ENCODE peak calls at places on chromosomes 4 and X, in ten cellular contexts. F, U, J, C, L, Z, I, B, S and X are unnamed samples.

GRCh38 chr4:27000820-27001219 is 140.2 kb downstream of the STIM2 start:
- DNase-seq in F (no peak), U (no peak), J (no peak), C (no peak), L (no peak), Z (no peak), I (no peak), B (no peak), S (peak), X (no peak)

GRCh38 chr4:55445921-55446577 is 50.3 kb downstream of the TMEM165 start:
- DNase-seq in F (no peak), U (no peak), J (no peak), C (no peak), L (no peak), Z (no peak), I (no peak), B (no peak), S (no peak), X (no peak)

GRCh38 chr4:114400531-114400930 is 198.1 kb upstream of the UGT8 start:
- DNase-seq in F (no peak), U (no peak), J (no peak), C (no peak), L (no peak), Z (no peak), I (no peak), B (no peak), S (no peak), X (no peak)

GRCh38 chr4:107115185-107115847 is 79.2 kb upstream of the DKK2 start:
- DNase-seq in F (no peak), U (no peak), J (no peak), C (no peak), L (no peak), Z (no peak), I (no peak), B (no peak), S (no peak), X (no peak)

GRCh38 chrX:71195959-71196727 is 26.9 kb upstream of the GJB1 start:
- DNase-seq in F (no peak), U (no peak), J (no peak), C (no peak), L (no peak), Z (no peak), I (no peak), B (no peak), S (no peak), X (no peak)

GRCh38 chr4:68865760-68866159 is 50.0 kb downstream of the UGT2B10 start:
- DNase-seq in F (no peak), U (no peak), J (no peak), C (no peak), L (no peak), Z (no peak), I (no peak), B (no peak), S (no peak), X (no peak)

GRCh38 chr4:138555584-138555983 is 313.4 kb upstream of the SLC7A11 start:
- DNase-seq in F (no peak), U (no peak), J (no peak), C (no peak), L (no peak), Z (no peak), I (no peak), B (no peak), S (peak), X (no peak)

GRCh38 chr4:168408620-168409019 is 71.7 kb downstream of the DDX60L start:
- DNase-seq in F (no peak), U (peak), J (peak), C (no peak), L (peak), Z (peak), I (no peak), B (no peak), S (no peak), X (no peak)

GRCh38 chr4:73620115-73620792 is at the start of gene RASSF6:
- DNase-seq in F (no peak), U (peak), J (no peak), C (peak), L (peak), Z (no peak), I (peak), B (peak), S (peak), X (no peak)

GRCh38 chr4:119010909-119011606 is 122.4 kb downstream of the SYNPO2 start:
- DNase-seq in F (no peak), U (no peak), J (no peak), C (no peak), L (no peak), Z (no peak), I (no peak), B (no peak), S (no peak), X (no peak)

GRCh38 chr4:26727849-26728248 is 132.8 kb upstream of the STIM2 start:
- DNase-seq in F (no peak), U (no peak), J (no peak), C (no peak), L (no peak), Z (no peak), I (no peak), B (no peak), S (no peak), X (no peak)

GRCh38 chrX:16188687-16189086 is 21.4 kb downstream of the MAGEB17 start:
- DNase-seq in F (no peak), U (no peak), J (peak), C (no peak), L (no peak), Z (no peak), I (no peak), B (no peak), S (no peak), X (no peak)

GRCh38 chr4:42339935-42340406 is 57.3 kb upstream of the SHISA3 start:
- DNase-seq in F (no peak), U (no peak), J (peak), C (no peak), L (no peak), Z (no peak), I (no peak), B (no peak), S (no peak), X (no peak)

GRCh38 chr4:2287594-2287915 is 25.6 kb upstream of the MXD4 start:
- DNase-seq in F (no peak), U (no peak), J (no peak), C (no peak), L (no peak), Z (no peak), I (peak), B (no peak), S (no peak), X (no peak)

GRCh38 chr4:39348371-39349265 is 17.5 kb downstream of the RFC1 start:
- DNase-seq in F (no peak), U (no peak), J (no peak), C (no peak), L (no peak), Z (no peak), I (no peak), B (no peak), S (peak), X (no peak)

GRCh38 chr4:8609824-8610350 is 17.3 kb downstream of the CPZ start:
- DNase-seq in F (no peak), U (no peak), J (no peak), C (no peak), L (no peak), Z (no peak), I (peak), B (no peak), S (no peak), X (no peak)

GRCh38 chr4:102139132-102139573 is 206.1 kb downstream of the SLC39A8 start:
- DNase-seq in F (no peak), U (peak), J (peak), C (no peak), L (no peak), Z (no peak), I (no peak), B (no peak), S (no peak), X (no peak)
- TF ChIP-seq POLR2AphosphoS5 in F (no peak), U (no peak), J (peak), C (no peak), L (no peak), Z (no peak), I (no peak), B (no peak), S (no peak), X (no peak)

GRCh38 chrX:42708222-42708621 is 69.7 kb downstream of the PPP1R2C start:
- DNase-seq in F (no peak), U (no peak), J (peak), C (no peak), L (no peak), Z (no peak), I (no peak), B (no peak), S (no peak), X (no peak)
- TF ChIP-seq POLR2AphosphoS5 in F (no peak), U (no peak), J (no peak), C (no peak), L (no peak), Z (no peak), I (no peak), B (no peak), S (no peak), X (no peak)

GRCh38 chr4:150217192-150217591 is 138.9 kb downstream of the DCLK2 start:
- DNase-seq in F (no peak), U (no peak), J (peak), C (no peak), L (no peak), Z (no peak), I (no peak), B (no peak), S (no peak), X (no peak)

GRCh38 chr4:150218447-150218846 is 140.2 kb downstream of the DCLK2 start:
- DNase-seq in F (no peak), U (no peak), J (no peak), C (no peak), L (no peak), Z (no peak), I (peak), B (no peak), S (no peak), X (no peak)

GRCh38 chr4:150217804-150218203 is 139.6 kb downstream of the DCLK2 start:
- DNase-seq in F (no peak), U (no peak), J (no peak), C (no peak), L (no peak), Z (no peak), I (no peak), B (no peak), S (no peak), X (no peak)

GRCh38 chr4:150215601-150216000 is 137.4 kb downstream of the DCLK2 start:
- DNase-seq in F (no peak), U (no peak), J (no peak), C (no peak), L (no peak), Z (no peak), I (no peak), B (no peak), S (no peak), X (no peak)

DNA sequence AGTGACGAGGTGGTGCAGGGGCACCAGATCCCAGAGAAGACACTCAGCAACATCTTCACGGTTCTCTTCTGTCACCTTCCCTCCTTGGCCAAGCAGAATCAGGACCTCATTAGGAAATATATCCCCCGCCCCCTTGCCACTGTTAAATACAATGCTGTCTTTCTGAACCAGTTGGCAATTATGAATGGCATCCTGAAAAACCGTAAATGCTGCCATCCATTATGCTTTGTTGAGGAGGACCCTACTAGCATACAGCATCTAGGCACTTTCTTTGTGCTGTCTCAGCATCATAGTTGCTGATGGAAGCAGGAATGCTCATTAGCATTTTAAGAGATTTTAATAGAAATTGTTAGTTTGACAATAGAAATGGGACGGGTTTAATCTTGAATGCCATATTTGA is 138.5 kb downstream of the DCLK2 start:
- DNase-seq in F (no peak), U (no peak), J (no peak), C (no peak), L (no peak), Z (no peak), I (no peak), B (no peak), S (no peak), X (no peak)
- TF ChIP-seq POLR2AphosphoS5 in F (no peak), U (no peak), J (no peak), C (no peak), L (no peak), Z (no peak), I (no peak), B (no peak), S (no peak), X (no peak)

GRCh38 chr4:75306496-75306895 is 207.7 kb downstream of the RCHY1 start:
- DNase-seq in F (no peak), U (no peak), J (no peak), C (no peak), L (no peak), Z (no peak), I (no peak), B (no peak), S (no peak), X (no peak)
- TF ChIP-seq POLR2AphosphoS5 in F (no peak), U (no peak), J (no peak), C (no peak), L (no peak), Z (no peak), I (no peak), B (no peak), S (no peak), X (no peak)

DNA sequence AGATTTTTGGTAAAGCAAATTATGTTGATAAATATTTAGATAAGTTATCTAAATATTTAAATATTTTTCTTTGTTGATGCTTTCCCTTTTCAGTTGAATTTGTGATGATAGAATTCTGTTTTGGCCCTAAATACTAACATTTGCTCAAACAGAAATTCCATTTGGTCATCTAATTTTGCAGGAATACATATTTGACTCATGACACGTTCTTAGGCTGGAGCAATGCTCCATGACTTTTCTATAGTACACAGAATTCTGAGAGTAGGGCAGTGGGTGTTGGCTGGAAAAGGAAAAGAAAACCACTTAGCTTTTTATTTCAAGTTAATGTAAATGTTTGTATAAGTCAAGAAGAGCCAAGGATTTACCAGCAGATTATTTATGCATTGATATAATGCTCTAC is 58.6 kb upstream of the GK2 start:
- DNase-seq in F (no peak), U (no peak), J (no peak), C (no peak), L (no peak), Z (no peak), I (no peak), B (no peak), S (no peak), X (no peak)
- TF ChIP-seq POLR2AphosphoS5 in F (no peak), U (no peak), J (no peak), C (no peak), L (no peak), Z (no peak), I (no peak), B (no peak), S (no peak), X (no peak)

GRCh38 chr4:94721310-94721709 is 36.4 kb upstream of the BMPR1B start:
- DNase-seq in F (no peak), U (no peak), J (no peak), C (no peak), L (no peak), Z (no peak), I (no peak), B (no peak), S (no peak), X (no peak)

GRCh38 chr4:94724016-94724415 is 33.7 kb upstream of the BMPR1B start:
- DNase-seq in F (no peak), U (no peak), J (no peak), C (no peak), L (no peak), Z (no peak), I (no peak), B (no peak), S (no peak), X (no peak)

GRCh38 chr4:94726524-94727123 is 31.1 kb upstream of the BMPR1B start:
- DNase-seq in F (no peak), U (no peak), J (no peak), C (no peak), L (no peak), Z (no peak), I (no peak), B (no peak), S (no peak), X (no peak)

GRCh38 chr4:94722270-94722669 is 35.5 kb upstream of the BMPR1B start:
- DNase-seq in F (no peak), U (no peak), J (no peak), C (no peak), L (no peak), Z (no peak), I (no peak), B (no peak), S (no peak), X (no peak)

GRCh38 chr4:94722748-94723147 is 35.0 kb upstream of the BMPR1B start:
- DNase-seq in F (no peak), U (no peak), J (no peak), C (no peak), L (no peak), Z (no peak), I (no peak), B (no peak), S (no peak), X (no peak)
- TF ChIP-seq POLR2AphosphoS5 in F (no peak), U (no peak), J (no peak), C (no peak), L (no peak), Z (no peak), I (no peak), B (no peak), S (no peak), X (no peak)